ENCODE peak calls at places on chromosomes 13 and 19, in nine cellular contexts. E is endodermal cell; T is neural progenitor cell; S is tibial artery; A is brain microvascular endothelial cell; R is aorta; F is CD4-positive, CD25-positive, alpha-beta regulatory T cell; O is heart left ventricle; D is heart right ventricle. Y is an unnamed sample.
A peak's percentile ranks its signal among the peaks of the same experiment; 100 is the strongest.

GRCh38 chr13:87923713-87924112 is 252.5 kb downstream of the SLITRK5 start:
- DNase-seq in E (no peak), T (no peak), O (no peak), F (no peak), S (no peak), D (no peak), A (no peak), R (no peak), Y (no peak)

GRCh38 chr13:27619711-27620376 is 485 bp downstream of the LNX2 start:
- DNase-seq in A (peak; percentile 11), O (peak; percentile 47), T (no peak), D (peak; percentile 54), E (no peak), F (peak; percentile 71), R (no peak), S (peak; percentile 76), Y (peak; percentile 48)

GRCh38 chr13:40389081-40389641 is 277.3 kb downstream of the FOXO1 start:
- DNase-seq in D (no peak), A (no peak), F (peak; percentile 87), S (no peak), R (no peak), E (no peak), T (no peak), O (no peak), Y (no peak)

GRCh38 chr19:35011091-35011689 is 11.1 kb downstream of the GRAMD1A start:
- DNase-seq in O (no peak), R (no peak), D (no peak), T (no peak), S (no peak), E (no peak), F (no peak), A (no peak), Y (no peak)

GRCh38 chr19:35375505-35376307 is 4.8 kb downstream of the GPR42 start:
- DNase-seq in O (no peak), D (no peak), T (no peak), F (no peak), E (no peak), S (no peak), R (no peak), A (no peak), Y (no peak)

GRCh38 chr19:11453468-11454341 is 18.3 kb downstream of the PRKCSH start:
- DNase-seq in E (peak; percentile 69), S (no peak), T (peak; percentile 63), R (no peak), O (no peak), A (no peak), D (no peak), F (no peak), Y (no peak)

GRCh38 chr19:29724741-29725140 is 9.7 kb upstream of the C19orf12 start:
- DNase-seq in S (no peak), O (no peak), T (no peak), R (no peak), F (no peak), A (no peak), E (no peak), D (no peak), Y (no peak)

GRCh38 chr13:60733933-60734332 is 336.9 kb downstream of the TDRD3 start:
- DNase-seq in D (no peak), R (no peak), A (no peak), O (no peak), F (no peak), T (peak; percentile 17), E (no peak), S (no peak), Y (no peak)

GRCh38 chr19:2523630-2524311 is 47.8 kb downstream of the GADD45B start:
- DNase-seq in O (no peak), F (no peak), T (peak; percentile 54), A (peak; percentile 73), D (no peak), S (peak; percentile 76), R (no peak), E (no peak), Y (no peak)

GRCh38 chr13:59472134-59472533 is 691.6 kb downstream of the DIAPH3 start:
- DNase-seq in E (no peak), D (no peak), F (no peak), O (no peak), A (no peak), T (no peak), S (no peak), R (no peak), Y (no peak)

GRCh38 chr19:50198431-50199253 is 4.8 kb upstream of the MYH14 start:
- DNase-seq in R (no peak), O (peak; percentile 42), S (no peak), D (no peak), F (no peak), A (no peak), E (no peak), T (no peak), Y (no peak)

GRCh38 chr19:42601811-42602443 is 7.2 kb upstream of the CEACAM8 start:
- DNase-seq in O (no peak), R (no peak), F (peak; percentile 13), T (peak; percentile 48), E (peak; percentile 87), D (no peak), A (peak; percentile 27), S (no peak), Y (no peak)

DNA sequence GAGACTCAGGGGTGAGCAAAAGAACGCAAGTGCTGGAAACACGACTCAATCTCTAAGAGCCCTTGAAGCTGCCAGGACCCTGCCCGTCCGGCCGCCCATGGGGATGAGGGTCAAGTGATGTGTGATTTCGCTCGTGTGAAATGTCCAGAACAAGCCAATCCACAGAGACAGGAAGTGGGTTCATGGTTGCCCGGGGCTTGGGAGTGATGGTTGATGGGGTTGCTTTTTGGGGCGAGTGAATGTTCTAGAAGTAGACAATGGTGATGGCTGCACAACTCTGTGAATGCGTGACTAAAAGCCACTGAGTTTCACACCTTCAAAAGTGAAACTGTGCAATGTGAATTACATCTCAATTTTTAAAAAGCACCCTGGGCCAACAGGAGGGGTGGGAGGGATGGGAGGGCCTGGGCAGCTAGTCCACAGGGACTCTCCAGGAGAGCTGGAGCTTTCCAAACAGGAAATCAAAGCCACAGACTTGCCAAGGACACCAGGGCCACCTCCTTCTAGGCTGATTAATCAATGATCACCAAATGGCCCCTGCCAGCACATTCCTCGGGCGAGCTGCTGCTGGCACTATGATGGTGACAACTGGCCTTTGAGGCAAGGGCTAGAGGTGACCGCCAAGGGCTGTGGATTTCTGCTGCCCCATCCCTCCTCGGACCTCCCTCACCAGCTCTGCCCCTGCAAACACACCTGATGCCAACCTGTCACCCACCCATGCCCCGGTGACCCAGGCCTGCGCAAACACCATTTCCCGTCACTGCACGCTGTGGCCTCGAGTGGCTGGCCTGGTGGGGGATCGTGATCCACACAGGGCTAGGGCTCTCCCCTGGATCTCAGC is 14.0 kb downstream of the DPP9 start:
- DNase-seq in T (no peak), S (no peak), O (no peak), R (no peak), A (no peak), F (no peak), D (no peak), E (no peak), Y (no peak)
- H3K27ac ChIP-seq in T (no peak overlapping the region), S (peak overlapping the region; percentile 36), O (peak overlapping the region; percentile 60), R (no peak overlapping the region), A (no peak overlapping the region), F (no peak overlapping the region), D (peak overlapping the region; percentile 77), E (no peak overlapping the region), Y (no peak overlapping the region)

GRCh38 chr19:21402303-21402985 is 5.5 kb downstream of the ZNF493 start:
- DNase-seq in A (no peak), S (no peak), E (no peak), F (no peak), R (no peak), D (no peak), O (no peak), T (no peak), Y (no peak)

GRCh38 chr19:21396121-21396520 is 812 bp upstream of the ZNF493 start:
- DNase-seq in R (no peak), F (no peak), A (no peak), S (no peak), O (no peak), D (no peak), E (no peak), T (no peak), Y (no peak)

GRCh38 chr19:21398851-21399250 is 1.9 kb downstream of the ZNF493 start:
- DNase-seq in O (no peak), R (no peak), S (no peak), F (no peak), A (no peak), E (no peak), T (no peak), D (no peak), Y (no peak)

GRCh38 chr19:21396893-21397572 is at the start of gene ZNF493:
- DNase-seq in T (peak; percentile 97), F (peak; percentile 96), S (peak; percentile 97), R (peak; percentile 95), E (peak; percentile 98), D (peak; percentile 90), A (peak; percentile 96), O (peak; percentile 95), Y (peak; percentile 94)
- H3K27ac ChIP-seq in T (peak within 1 kb of the TSS; percentile 75), F (peak within 1 kb of the TSS; percentile 61), S (peak within 1 kb of the TSS; percentile 79), R (no peak within 1 kb of the TSS), E (peak within 1 kb of the TSS; percentile 91), D (peak within 1 kb of the TSS; percentile 79), A (peak within 1 kb of the TSS; percentile 69), O (peak within 1 kb of the TSS; percentile 87), Y (peak within 1 kb of the TSS; percentile 81)

DNA sequence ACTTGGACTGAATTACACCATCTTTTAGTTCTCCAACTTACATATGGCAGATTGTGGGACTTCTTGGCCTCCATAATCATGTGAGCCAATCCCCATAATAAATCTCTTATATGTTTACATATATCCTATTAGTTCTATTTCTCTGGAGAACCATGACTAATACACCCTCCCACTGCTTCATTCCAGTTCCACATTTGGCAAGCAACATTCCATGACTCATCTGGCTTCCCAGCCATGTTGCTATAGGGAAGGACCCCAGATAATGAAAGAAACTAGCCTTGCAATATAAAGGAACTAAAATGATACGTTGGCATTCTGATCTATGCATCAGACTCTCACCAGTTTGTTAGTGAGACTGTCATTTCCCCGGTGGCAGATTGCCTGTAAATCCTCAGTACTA is 10.9 kb upstream of the ACOD1 start:
- DNase-seq in E (no peak), F (no peak), A (peak; percentile 96), S (no peak), T (no peak), R (no peak), O (no peak), D (no peak), Y (no peak)
- H3K27ac ChIP-seq in E (no peak overlapping the region), F (no peak overlapping the region), A (peak overlapping the region; percentile 78), S (no peak overlapping the region), T (no peak overlapping the region), R (no peak overlapping the region), O (no peak overlapping the region), D (no peak overlapping the region), Y (no peak overlapping the region)

GRCh38 chr19:48359123-48359522 is 4.6 kb downstream of the TMEM143 start:
- DNase-seq in D (no peak), E (no peak), O (no peak), F (no peak), S (no peak), R (no peak), A (no peak), T (no peak), Y (no peak)
- H3K27ac ChIP-seq in D (no peak overlapping the region), E (no peak overlapping the region), O (no peak overlapping the region), F (no peak overlapping the region), S (no peak overlapping the region), R (no peak overlapping the region), A (no peak overlapping the region), T (no peak overlapping the region), Y (no peak overlapping the region)

GRCh38 chr19:6790194-6791128 is 18.0 kb downstream of the VAV1 start:
- DNase-seq in D (no peak), A (no peak), S (no peak), T (no peak), O (no peak), E (no peak), F (no peak), R (no peak), Y (no peak)
- H3K27ac ChIP-seq in D (no peak overlapping the region), A (no peak overlapping the region), S (no peak overlapping the region), T (no peak overlapping the region), O (no peak overlapping the region), E (no peak overlapping the region), F (no peak overlapping the region), R (no peak overlapping the region), Y (no peak overlapping the region)